ENCODE peak calls at places on chromosomes 4 and X, in nine cellular contexts. Z is left lung; G is KG1; K is T-helper 2 cell; L is activated T-helper 1 cell treated with anti-CD3 and anti-CD28 coated beads, Interleukin-2, amount 50 U/mL, for 16 hours; B is activated CD4-positive, alpha-beta T cell treated with anti-CD3 and anti-CD28 coated beads, Interleukin-2, amount 50 U/mL, for 1 hour; O is NCI-H1105; P is brain pericyte; U is AML-193. S is an unnamed sample.

GRCh38 chrX:13376857-13377441 is 57.1 kb upstream of the ATXN3L start:
- DNase-seq in L (no peak), B (no peak), Z (peak), K (no peak), U (no peak), P (peak), G (no peak), O (peak), S (peak)

GRCh38 chrX:151983186-151983585 is 8.7 kb upstream of the GABRE start:
- DNase-seq in L (no peak), P (no peak), K (no peak), O (no peak), B (no peak), G (no peak), U (no peak), Z (no peak), S (no peak)

GRCh38 chr4:39464886-39465501 is 6.1 kb downstream of the LIAS start:
- DNase-seq in G (no peak), Z (no peak), B (no peak), U (peak), K (no peak), P (no peak), O (no peak), L (no peak), S (no peak)

GRCh38 chrX:134239016-134239415 is 2.0 kb downstream of the CCDC160 start:
- DNase-seq in Z (no peak), L (no peak), G (no peak), U (no peak), O (no peak), K (no peak), P (no peak), B (no peak), S (no peak)

GRCh38 chr4:124035364-124036036 is 638.9 kb downstream of the SPRY1 start:
- DNase-seq in Z (no peak), U (no peak), K (no peak), G (no peak), L (no peak), O (no peak), B (no peak), P (no peak), S (no peak)

GRCh38 chrX:1137531-1137930 is 74.9 kb downstream of the CRLF2 start:
- DNase-seq in O (no peak), K (no peak), B (no peak), L (no peak), Z (no peak), U (no peak), G (no peak), P (no peak), S (no peak)

GRCh38 chr4:38223306-38223705 is 263.1 kb downstream of the PTTG2 start:
- DNase-seq in B (no peak), Z (no peak), G (no peak), L (no peak), U (no peak), O (no peak), K (no peak), P (no peak), S (no peak)

GRCh38 chrX:154310991-154311541 is 15.5 kb downstream of the TKTL1 start:
- DNase-seq in Z (no peak), K (no peak), U (no peak), P (no peak), O (no peak), L (no peak), B (no peak), G (no peak), S (no peak)

GRCh38 chr4:152634110-152634760 is 45.6 kb downstream of the TMEM154 start:
- DNase-seq in L (no peak), Z (no peak), U (peak), B (no peak), P (no peak), K (no peak), O (no peak), G (no peak), S (no peak)

GRCh38 chr4:88219099-88219498 is 60.7 kb upstream of the ABCG2 start:
- DNase-seq in B (no peak), G (peak), K (no peak), P (no peak), O (peak), U (peak), L (no peak), Z (no peak), S (no peak)

GRCh38 chrX:115630204-115630603 is 69.2 kb downstream of the PLS3 start:
- DNase-seq in G (no peak), O (no peak), K (no peak), U (no peak), Z (no peak), B (no peak), P (no peak), L (no peak), S (no peak)

GRCh38 chr4:6118201-6118600 is 82.1 kb downstream of the JAKMIP1 start:
- DNase-seq in G (no peak), U (no peak), P (no peak), Z (no peak), B (no peak), K (no peak), O (no peak), L (no peak), S (no peak)

GRCh38 chrX:120380699-120381098 is 18.8 kb downstream of the ATP1B4 start:
- DNase-seq in K (no peak), B (peak), P (no peak), U (peak), Z (no peak), G (no peak), O (no peak), L (no peak), S (no peak)

S was measured in GOT3.